ENCODE peak calls at places on chromosomes 13 and 19, in ten cellular contexts. I is tibial artery; N is CD4-positive, alpha-beta T cell; Y is OCI-LY7; F is HL-60; L is PC-3; J is right atrium auricular region; H is left lung; T is mammary epithelial cell; D is neural progenitor cell. A is an unnamed sample.

GRCh38 chr13:112184261-112184660 is 117.3 kb downstream of the SOX1 start:
- DNase-seq in I (peak; percentile 38), N (no peak), Y (no peak), F (no peak), L (no peak), J (no peak), H (no peak), T (no peak), D (no peak), A (no peak)

GRCh38 chr13:43730642-43731041 is 56.1 kb downstream of the ENOX1 start:
- DNase-seq in I (no peak), N (no peak), Y (no peak), F (no peak), L (no peak), J (no peak), H (no peak), T (peak; percentile 11), D (no peak), A (no peak)

GRCh38 chr13:70703755-70704154 is 595.5 kb upstream of the KLHL1 start:
- DNase-seq in I (no peak), N (no peak), Y (no peak), F (no peak), L (peak; percentile 79), J (no peak), H (no peak), T (no peak), D (no peak), A (no peak)

GRCh38 chr19:46975918-46976782 is 43.5 kb upstream of the NPAS1 start:
- DNase-seq in I (peak; percentile 100), N (no peak), Y (no peak), F (no peak), L (peak; percentile 51), J (peak; percentile 98), H (peak; percentile 91), T (peak; percentile 56), D (peak; percentile 84), A (peak; percentile 65)

GRCh38 chr13:24630851-24631341 is 49.3 kb upstream of the ATP12A start:
- DNase-seq in I (no peak), N (no peak), Y (no peak), F (no peak), L (peak; percentile 28), J (no peak), H (no peak), T (peak; percentile 89), D (peak; percentile 49), A (peak; percentile 59)

GRCh38 chr13:112658807-112659206 is 31.0 kb upstream of the ATP11A start:
- DNase-seq in I (no peak), N (no peak), Y (no peak), F (no peak), L (no peak), J (no peak), H (no peak), T (no peak), D (no peak), A (no peak)

GRCh38 chr19:52200044-52200443 is 10.2 kb downstream of the PPP2R1A start:
- DNase-seq in I (peak; percentile 76), N (no peak), Y (no peak), F (no peak), L (peak; percentile 25), J (peak; percentile 82), H (no peak), T (peak; percentile 76), D (no peak), A (peak; percentile 16)

GRCh38 chr19:1361601-1362384 is 21.9 kb upstream of the NDUFS7 start:
- DNase-seq in I (no peak), N (no peak), Y (no peak), F (no peak), L (peak; percentile 49), J (no peak), H (no peak), T (no peak), D (peak; percentile 63), A (no peak)

GRCh38 chr19:17632577-17632976 is 55.6 kb downstream of the UNC13A start:
- DNase-seq in I (no peak), N (no peak), Y (no peak), F (no peak), L (no peak), J (no peak), H (peak; percentile 24), T (no peak), D (no peak), A (no peak)

GRCh38 chr19:40673377-40673776 is 17.1 kb downstream of the NUMBL start:
- DNase-seq in I (no peak), N (no peak), Y (no peak), F (no peak), L (no peak), J (no peak), H (no peak), T (no peak), D (no peak), A (no peak)
- H3K27ac ChIP-seq in I (no peak overlapping the region), N (no peak overlapping the region), Y (no peak overlapping the region), F (no peak overlapping the region), L (no peak overlapping the region), J (no peak overlapping the region), H (no peak overlapping the region), T (no peak overlapping the region), D (no peak overlapping the region), A (no peak overlapping the region)

GRCh38 chr19:40659566-40659965 is 30.9 kb downstream of the NUMBL start:
- DNase-seq in I (no peak), N (no peak), Y (no peak), F (no peak), L (no peak), J (no peak), H (no peak), T (no peak), D (no peak), A (no peak)

GRCh38 chr19:40663712-40664692 is 26.4 kb downstream of the NUMBL start:
- DNase-seq in I (no peak), N (no peak), Y (no peak), F (peak; percentile 35), L (peak; percentile 26), J (no peak), H (no peak), T (no peak), D (no peak), A (no peak)

GRCh38 chr19:40661616-40662015 is 28.8 kb downstream of the NUMBL start:
- DNase-seq in I (no peak), N (no peak), Y (no peak), F (no peak), L (no peak), J (no peak), H (no peak), T (no peak), D (no peak), A (no peak)

GRCh38 chr19:40666803-40667438 is 23.5 kb downstream of the NUMBL start:
- DNase-seq in I (no peak), N (no peak), Y (no peak), F (no peak), L (no peak), J (no peak), H (no peak), T (no peak), D (no peak), A (no peak)

GRCh38 chr19:40662925-40663711 is 27.3 kb downstream of the NUMBL start:
- DNase-seq in I (peak; percentile 94), N (peak; percentile 85), Y (peak; percentile 91), F (peak; percentile 80), L (peak; percentile 82), J (peak; percentile 95), H (peak; percentile 98), T (peak; percentile 70), D (peak; percentile 94), A (peak; percentile 77)
- TF ChIP-seq CTCF in I (peak; percentile 97), N (peak; percentile 90), Y (peak; percentile 90), F (peak; percentile 64), L (peak; percentile 84), J (peak; percentile 11), H (peak; percentile 21), T (peak; percentile 94), D (peak; percentile 95), A (peak; percentile 96)

GRCh38 chr19:35549174-35549788 is 3.9 kb downstream of the TMEM147 start:
- DNase-seq in I (no peak), N (peak; percentile 48), Y (peak; percentile 82), F (peak; percentile 51), L (peak; percentile 65), J (no peak), H (no peak), T (peak; percentile 58), D (peak; percentile 91), A (peak; percentile 53)

GRCh38 chr19:35544110-35544802 is 1.2 kb upstream of the TMEM147 start:
- DNase-seq in I (no peak), N (no peak), Y (no peak), F (no peak), L (no peak), J (no peak), H (no peak), T (no peak), D (no peak), A (no peak)

GRCh38 chr19:35545001-35545854 is at the start of gene TMEM147:
- DNase-seq in I (peak; percentile 96), N (peak; percentile 57), Y (peak; percentile 92), F (peak; percentile 88), L (peak; percentile 84), J (peak; percentile 92), H (peak; percentile 98), T (peak; percentile 84), D (peak; percentile 96), A (peak; percentile 95)

GRCh38 chr19:35545855-35546381 is 492 bp downstream of the TMEM147 start:
- DNase-seq in I (no peak), N (peak; percentile 25), Y (peak; percentile 42), F (peak; percentile 70), L (peak; percentile 23), J (no peak), H (no peak), T (peak; percentile 29), D (no peak), A (peak; percentile 56)

DNA sequence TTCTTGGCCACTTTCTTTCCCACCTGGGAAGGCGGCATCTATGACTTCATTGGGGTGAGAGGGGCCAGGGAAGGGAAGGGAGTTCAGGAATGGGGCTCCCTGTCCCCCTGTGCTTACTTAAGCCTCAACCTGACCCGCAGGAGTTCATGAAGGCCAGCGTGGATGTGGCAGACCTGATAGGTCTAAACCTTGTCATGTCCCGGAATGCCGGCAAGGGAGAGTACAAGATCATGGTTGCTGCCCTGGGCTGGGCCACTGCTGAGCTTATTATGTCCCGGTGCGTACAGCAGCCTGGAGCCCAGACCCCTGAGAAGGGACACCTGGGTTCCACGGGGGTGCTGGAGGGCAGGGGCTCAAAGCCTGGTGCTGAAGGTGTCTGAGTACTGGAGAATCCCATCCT is 1.1 kb downstream of the TMEM147 start:
- DNase-seq in I (no peak), N (no peak), Y (no peak), F (no peak), L (no peak), J (no peak), H (no peak), T (no peak), D (no peak), A (no peak)
- H3K27ac ChIP-seq in I (no peak overlapping the region), N (no peak overlapping the region), Y (no peak overlapping the region), F (no peak overlapping the region), L (no peak overlapping the region), J (no peak overlapping the region), H (no peak overlapping the region), T (peak overlapping the region; percentile 42), D (no peak overlapping the region), A (peak overlapping the region; percentile 71)

DNA sequence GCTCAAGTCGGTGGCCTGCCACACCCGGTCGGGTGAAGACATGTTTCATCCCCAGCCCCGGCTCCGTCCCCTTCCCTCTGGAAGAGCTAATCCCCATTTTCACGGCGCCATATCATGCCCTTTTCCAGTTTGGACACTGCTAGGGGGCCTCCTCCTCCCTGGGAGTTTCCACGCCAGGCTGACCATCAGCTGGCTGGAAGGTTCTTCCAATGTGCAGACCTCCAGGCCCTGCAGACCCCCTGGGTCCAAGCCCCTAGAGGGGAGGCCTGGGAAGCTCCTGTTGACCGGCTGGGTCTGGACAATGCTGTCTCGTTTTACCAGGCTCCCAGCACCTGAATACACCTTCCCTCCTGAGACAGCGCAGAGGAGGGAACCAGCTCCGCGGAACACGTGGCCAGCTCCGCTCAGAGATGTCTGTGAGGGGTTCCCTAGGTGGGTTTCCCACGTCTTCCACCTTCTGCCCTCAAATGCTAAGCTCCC is 44.7 kb upstream of the RANBP3 start:
- DNase-seq in I (no peak), N (no peak), Y (no peak), F (no peak), L (no peak), J (no peak), H (no peak), T (no peak), D (no peak), A (no peak)
- TF ChIP-seq CTCF in I (no peak), N (peak; percentile 15), Y (peak; percentile 4), F (no peak), L (peak; percentile 23), J (no peak), H (peak; percentile 25), T (no peak), D (no peak), A (peak; percentile 3)